ENCODE peak calls at places on chromosomes 12 and 14, in six cellular contexts. K is lower leg skin, Y is left ventricle myocardium inferior, O is mammary epithelial cell, D is AG09309, L is HFF-Myc. U is an unnamed sample.

GRCh38 chr12:1629338-1630080 is 478 bp downstream of the WNT5B start:
- DNase-seq in K (no peak), Y (no peak), O (no peak), D (no peak), L (no peak), U (peak; percentile 52)

GRCh38 chr12:122282066-122282465 is 15.8 kb upstream of the VPS33A start:
- DNase-seq in K (no peak), Y (no peak), O (peak; percentile 21), D (peak; percentile 17), L (peak; percentile 24), U (no peak)

GRCh38 chr12:47376937-47377336 is 297.2 kb upstream of the AMIGO2 start:
- DNase-seq in K (no peak), Y (no peak), O (no peak), D (no peak), L (no peak), U (no peak)

GRCh38 chr12:18696971-18697602 is 40.7 kb downstream of the PLCZ1 start:
- DNase-seq in K (no peak), Y (no peak), O (peak; percentile 54), D (no peak), L (no peak), U (no peak)

GRCh38 chr12:31991146-31991545 is 31.9 kb downstream of the RESF1 start:
- DNase-seq in K (no peak), Y (no peak), O (no peak), D (no peak), L (no peak), U (no peak)

GRCh38 chr12:115354476-115354890 is 670.5 kb upstream of the TBX3 start:
- DNase-seq in K (no peak), Y (no peak), O (no peak), D (no peak), L (no peak), U (no peak)

GRCh38 chr12:113727651-113728061 is 238.5 kb downstream of the RBM19 start:
- DNase-seq in K (no peak), Y (no peak), O (peak; percentile 22), D (no peak), L (no peak), U (no peak)

GRCh38 chr12:125220404-125221273 is 155.4 kb downstream of the AACS start:
- DNase-seq in K (no peak), Y (no peak), O (peak; percentile 2), D (no peak), L (no peak), U (peak; percentile 50)

DNA sequence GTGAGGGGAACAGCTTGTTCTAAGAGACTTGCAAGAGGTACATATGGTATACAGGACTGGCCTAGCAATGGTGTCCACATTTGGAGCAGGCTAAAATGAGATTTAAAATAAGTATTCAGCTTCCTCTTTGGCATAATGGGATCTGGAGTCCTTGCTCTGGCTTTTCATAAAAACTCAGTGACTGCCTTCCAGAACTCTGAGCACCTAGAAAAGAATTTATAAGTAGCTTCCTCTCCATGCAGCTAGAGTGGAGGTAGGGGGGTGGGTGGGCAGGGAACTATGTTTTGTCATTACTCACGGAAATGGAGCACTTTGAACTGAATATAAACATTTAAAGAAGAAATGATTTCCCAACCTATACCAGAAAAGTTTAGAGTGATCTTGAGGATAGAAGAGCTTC is 3.3 kb upstream of the C12orf71 start:
- DNase-seq in K (no peak), Y (no peak), O (no peak), D (no peak), L (no peak), U (no peak)
- H3K4me3 ChIP-seq in K (no peak overlapping the region), Y (no peak overlapping the region), O (no peak overlapping the region), D (no peak overlapping the region), L (no peak overlapping the region), U (no peak overlapping the region)

GRCh38 chr12:74021937-74022336 is 515.7 kb upstream of the ATXN7L3B start:
- DNase-seq in K (no peak), Y (peak; percentile 35), O (peak; percentile 55), D (no peak), L (peak; percentile 3), U (peak; percentile 72)
- TF ChIP-seq CTCF in K (no peak), Y (peak; percentile 54), O (peak; percentile 67), D (no peak), L (peak; percentile 51), U (peak; percentile 90)

DNA sequence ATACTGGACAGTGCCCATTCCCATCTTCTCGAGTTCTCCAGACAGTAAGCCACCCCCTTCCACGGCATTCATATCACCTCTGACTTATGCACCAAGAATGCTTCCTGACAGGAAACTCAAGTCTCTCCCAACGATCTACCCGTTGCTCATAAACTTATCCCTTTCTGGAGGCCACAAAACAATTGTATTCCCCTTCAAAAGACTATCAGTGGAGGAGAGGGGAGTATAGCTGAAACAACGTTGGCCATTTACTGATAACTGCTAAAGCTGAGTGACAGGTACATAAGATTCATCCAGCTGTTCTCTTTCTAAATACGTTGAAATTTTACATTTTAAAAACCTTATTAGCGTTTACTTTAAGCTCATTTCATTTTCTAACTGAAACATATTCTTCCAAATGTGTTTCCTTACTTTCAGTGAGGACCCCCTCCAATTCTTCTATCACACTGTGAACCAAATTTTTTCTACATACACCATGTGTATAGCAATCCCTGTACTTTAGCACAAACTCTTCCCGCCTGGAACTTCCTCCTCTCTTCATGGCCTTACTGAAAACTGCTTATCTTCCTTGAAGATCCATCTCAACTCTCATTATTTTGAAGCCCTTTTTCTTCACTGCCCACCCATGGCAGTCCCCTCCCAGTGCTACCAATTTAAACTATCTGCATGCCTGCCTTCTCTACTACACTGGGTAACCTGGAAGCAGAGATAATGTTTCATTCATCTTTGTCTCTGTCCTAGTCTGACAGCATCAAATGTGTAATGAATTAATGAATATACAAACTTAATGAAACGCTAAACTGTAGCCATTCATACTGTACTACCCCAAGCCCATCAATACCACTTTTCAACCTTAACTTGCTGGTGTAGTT is 28.8 kb downstream of the ATXN2 start:
- DNase-seq in K (no peak), Y (no peak), O (peak; percentile 73), D (peak; percentile 54), L (peak; percentile 58), U (no peak)
- H3K4me3 ChIP-seq in K (no peak overlapping the region), Y (no peak overlapping the region), O (no peak overlapping the region), D (no peak overlapping the region), L (no peak overlapping the region), U (no peak overlapping the region)

GRCh38 chr14:69612759-69613145 is 1.4 kb downstream of the SUSD6 start:
- DNase-seq in K (no peak), Y (no peak), O (peak; percentile 76), D (no peak), L (no peak), U (no peak)
- TF ChIP-seq CTCF in K (no peak), Y (peak; percentile 26), O (peak; percentile 13), D (peak; percentile 21), L (no peak), U (no peak)

GRCh38 chr12:3034067-3034750 is 43.0 kb upstream of the TSPAN9 start:
- DNase-seq in K (no peak), Y (peak; percentile 65), O (peak; percentile 46), D (peak; percentile 7), L (no peak), U (peak; percentile 70)
- H3K4me3 ChIP-seq in K (no peak overlapping the region), Y (no peak overlapping the region), O (no peak overlapping the region), D (no peak overlapping the region), L (no peak overlapping the region), U (no peak overlapping the region)

DNA sequence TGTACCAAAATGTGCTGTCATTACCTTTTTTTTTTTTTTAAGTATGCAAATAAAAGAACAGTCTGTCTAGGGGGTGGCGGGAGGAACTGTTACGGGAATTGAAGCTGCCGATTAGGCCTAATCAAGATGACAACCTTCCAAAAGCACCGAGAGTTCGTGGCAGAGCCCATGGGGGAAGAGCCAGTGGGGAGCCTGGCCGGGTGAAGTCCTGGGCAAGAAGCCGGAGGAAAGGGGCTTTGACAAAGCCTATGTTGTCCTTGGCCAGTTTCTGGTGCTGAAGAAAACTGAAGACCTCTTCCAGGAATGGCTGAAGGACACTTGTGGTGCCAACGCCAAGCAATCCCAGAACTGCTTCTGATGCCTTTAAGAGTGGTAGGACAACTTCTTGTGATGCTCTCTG is 42.6 kb downstream of the ACTN1 start:
- DNase-seq in K (no peak), Y (no peak), O (no peak), D (no peak), L (no peak), U (no peak)
- TF ChIP-seq CTCF in K (no peak), Y (no peak), O (no peak), D (no peak), L (no peak), U (no peak)

DNA sequence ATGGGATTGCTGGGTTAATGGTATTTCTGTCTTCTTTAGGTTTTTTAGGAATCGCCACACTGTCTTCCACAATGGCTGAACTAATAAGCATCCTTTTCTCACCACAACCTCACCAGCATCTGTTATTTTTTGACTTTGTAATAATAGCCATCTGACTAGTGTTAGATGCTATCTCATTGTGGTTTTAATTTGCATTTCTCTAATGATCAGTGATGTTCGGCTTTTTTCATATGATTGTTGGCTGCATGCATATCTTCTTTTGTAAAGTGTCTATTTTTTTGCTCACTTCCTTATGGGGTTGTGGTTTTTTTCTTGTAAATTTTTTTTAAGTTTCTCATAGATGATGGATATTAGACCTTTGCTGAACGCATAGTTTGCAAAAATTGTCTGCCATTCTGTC is 377.9 kb downstream of the GALC start:
- DNase-seq in K (no peak), Y (no peak), O (no peak), D (no peak), L (no peak), U (no peak)
- H3K4me3 ChIP-seq in K (no peak overlapping the region), Y (no peak overlapping the region), O (no peak overlapping the region), D (no peak overlapping the region), L (no peak overlapping the region), U (no peak overlapping the region)

GRCh38 chr14:105471823-105472495 is 2.7 kb upstream of the CRIP2 start:
- DNase-seq in K (no peak), Y (peak; percentile 63), O (no peak), D (no peak), L (no peak), U (no peak)

GRCh38 chr14:105473677-105474477 is 744 bp upstream of the CRIP2 start:
- DNase-seq in K (peak; percentile 83), Y (peak; percentile 97), O (peak; percentile 78), D (peak; percentile 18), L (peak; percentile 26), U (peak; percentile 70)

GRCh38 chr14:105473033-105473676 is 1.5 kb upstream of the CRIP2 start:
- DNase-seq in K (no peak), Y (peak; percentile 44), O (no peak), D (no peak), L (no peak), U (no peak)

GRCh38 chr14:105470812-105471771 is 3.5 kb upstream of the CRIP2 start:
- DNase-seq in K (no peak), Y (peak; percentile 77), O (no peak), D (no peak), L (no peak), U (no peak)

DNA sequence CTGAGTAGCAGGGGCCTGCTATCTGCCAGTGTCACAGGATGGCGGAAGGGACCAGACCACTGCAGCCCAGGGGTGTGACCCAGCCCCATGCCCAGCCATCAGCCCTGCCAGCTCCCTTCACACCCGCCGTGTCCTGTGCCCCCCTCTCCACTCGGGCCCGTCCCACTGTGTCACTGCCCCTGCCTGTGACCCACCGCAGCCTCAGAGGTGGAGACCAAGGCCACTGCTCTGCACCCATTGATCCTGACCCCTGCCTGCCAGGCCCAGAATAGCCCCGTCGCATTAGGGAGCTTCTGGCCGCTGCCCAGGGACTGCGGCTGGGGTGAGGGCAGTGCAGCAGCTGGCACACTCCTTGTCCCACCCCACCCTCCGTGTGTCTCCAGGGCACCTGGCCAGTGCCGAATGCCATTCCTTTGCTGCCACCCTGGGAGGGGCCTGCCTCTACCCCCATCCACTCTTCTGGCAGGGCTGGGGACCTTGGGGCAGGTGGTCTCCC is 2.1 kb upstream of the CRIP2 start:
- DNase-seq in K (no peak), Y (peak; percentile 83), O (no peak), D (no peak), L (no peak), U (no peak)
- TF ChIP-seq CTCF in K (no peak), Y (peak; percentile 27), O (no peak), D (no peak), L (no peak), U (no peak)

U was measured in NB4.